ENCODE peak calls at places on chromosomes 13 and 19, in ten cellular contexts. L is fibroblast of lung; U is stimulated activated CD8-positive, alpha-beta memory T cell treated with anti-CD3 and anti-CD28 coated beads, Interleukin-2, amount 100 ng/mL, for 48 hours; P is nephron progenitor cell; X is fibroblast of the aortic adventitia; G is Jurkat, Clone E6-1; M is DND-41; H is midbrain; K is ACHN; N is GM12865. I is an unnamed sample.

GRCh38 chr13:51721485-51721884 is 82.5 kb downstream of the DHRS12 start:
- DNase-seq in L (no peak), X (peak), G (no peak), U (no peak), M (no peak), N (peak), K (no peak), P (no peak), H (peak), I (no peak)

GRCh38 chr19:17902701-17903100 is 30.1 kb upstream of the CCDC124 start:
- DNase-seq in U (no peak), M (peak), N (peak), K (no peak), X (peak), H (no peak), L (peak), P (no peak), G (no peak), I (no peak)

GRCh38 chr19:6794817-6795431 is 22.4 kb downstream of the VAV1 start:
- DNase-seq in N (no peak), U (no peak), K (no peak), H (no peak), L (no peak), M (no peak), G (no peak), X (no peak), P (no peak), I (no peak)

GRCh38 chr13:66402546-66402945 is 827.6 kb downstream of the PCDH9 start:
- DNase-seq in K (no peak), P (no peak), N (no peak), M (no peak), L (no peak), H (no peak), U (no peak), G (no peak), X (no peak), I (no peak)

GRCh38 chr19:703651-704446 is 4.9 kb upstream of the PALM start:
- DNase-seq in P (peak), H (no peak), L (peak), M (peak), X (peak), G (peak), N (peak), K (no peak), U (peak), I (peak)

GRCh38 chr13:114203536-114203935 is 24.5 kb downstream of the CFAP97D2 start:
- DNase-seq in P (no peak), H (no peak), N (no peak), K (no peak), G (peak), X (no peak), L (no peak), M (peak), U (no peak), I (peak)

GRCh38 chr13:79593611-79594275 is 112.8 kb downstream of the NDFIP2 start:
- DNase-seq in H (no peak), P (no peak), G (no peak), U (no peak), N (no peak), L (peak), K (no peak), M (no peak), X (peak), I (no peak)

GRCh38 chr13:52156724-52157251 is 2.6 kb downstream of the NEK3 start:
- DNase-seq in X (peak), U (no peak), N (no peak), M (no peak), L (no peak), P (no peak), G (no peak), H (no peak), K (no peak), I (no peak)

GRCh38 chr13:20546559-20546958 is 20.4 kb upstream of the IFT88 start:
- DNase-seq in N (no peak), U (no peak), L (no peak), X (no peak), H (no peak), M (no peak), P (no peak), K (no peak), G (no peak), I (no peak)

GRCh38 chr13:65292488-65292901 is 1937.6 kb downstream of the PCDH9 start:
- DNase-seq in X (peak), P (no peak), H (no peak), M (no peak), N (no peak), G (no peak), U (no peak), L (peak), K (peak), I (no peak)

GRCh38 chr19:45087531-45087930 is 5.4 kb upstream of the PPP1R37 start:
- DNase-seq in U (no peak), P (no peak), H (no peak), G (peak), X (no peak), M (peak), L (no peak), N (no peak), K (no peak), I (no peak)

GRCh38 chr19:12331211-12331941 is 2.1 kb downstream of the ZNF563 start:
- DNase-seq in K (no peak), P (peak), L (no peak), H (no peak), M (peak), X (no peak), U (peak), N (peak), G (peak), I (no peak)

GRCh38 chr19:34837262-34837661 is 64.2 kb upstream of the ZNF599 start:
- DNase-seq in M (no peak), G (no peak), L (no peak), X (no peak), P (no peak), H (no peak), U (no peak), K (no peak), N (no peak), I (no peak)

I was measured in ecto neural progenitor cell.